ENCODE peak calls at places on chromosomes 3 and 15, in four cellular contexts. X, B, V and D are unnamed samples. For H3K27me3, the result is how much of the 10 kb centered on the place peaks cover.

GRCh38 chr15:75578206-75578947 is 738 bp downstream of the PTPN9 start:
- DNase-seq in X (no peak), B (peak), V (peak), D (no peak)

GRCh38 chr15:57183041-57183440 is 193.3 kb upstream of the CGNL1 start:
- DNase-seq in X (no peak), B (no peak), V (no peak), D (no peak)

GRCh38 chr3:185750015-185750414 is 74.8 kb downstream of the IGF2BP2 start:
- DNase-seq in X (no peak), B (no peak), V (no peak), D (no peak)

GRCh38 chr3:25962255-25962654 is 172.4 kb downstream of the OXSM start:
- DNase-seq in X (no peak), B (no peak), V (no peak), D (no peak)

GRCh38 chr3:71244153-71245051 is 339.1 kb downstream of the FOXP1 start:
- DNase-seq in X (no peak), B (no peak), V (no peak), D (peak)

GRCh38 chr3:79297242-79297641 is 470.6 kb downstream of the ROBO1 start:
- DNase-seq in X (no peak), B (no peak), V (no peak), D (peak)

GRCh38 chr15:83283813-83284562 is 476 bp downstream of the BNC1 start:
- DNase-seq in X (peak), B (peak), V (no peak), D (no peak)

GRCh38 chr3:141646760-141647561 is 91.1 kb upstream of the RNF7 start:
- DNase-seq in X (no peak), B (no peak), V (no peak), D (peak)

GRCh38 chr3:155934215-155934614 is 63.8 kb downstream of the GMPS start:
- DNase-seq in X (no peak), B (no peak), V (no peak), D (no peak)

GRCh38 chr15:65414841-65415621 is 7.7 kb downstream of the IGDCC4 start:
- DNase-seq in X (no peak), B (no peak), V (no peak), D (peak)

GRCh38 chr3:70982700-70983140 is 600.8 kb downstream of the FOXP1 start:
- DNase-seq in X (no peak), B (no peak), V (no peak), D (peak)

GRCh38 chr3:29170894-29171582 is 109.8 kb upstream of the RBMS3 start:
- DNase-seq in X (no peak), B (no peak), V (no peak), D (peak)

GRCh38 chr15:27358751-27359434 is 387.9 kb downstream of the GABRG3 start:
- DNase-seq in X (peak), B (peak), V (no peak), D (no peak)

GRCh38 chr3:182083112-182083511 is 371.4 kb downstream of the SOX2 start:
- DNase-seq in X (no peak), B (no peak), V (no peak), D (no peak)

GRCh38 chr3:41808152-41808551 is 153.8 kb downstream of the ULK4 start:
- DNase-seq in X (no peak), B (no peak), V (no peak), D (peak)

GRCh38 chr3:12948371-12948770 is 107.0 kb upstream of the RPL32 start:
- DNase-seq in X (no peak), B (no peak), V (no peak), D (peak)

GRCh38 chr15:77636209-77636608 is 3.5 kb upstream of the LINGO1 start:
- DNase-seq in X (no peak), B (no peak), V (no peak), D (no peak)

GRCh38 chr3:38334656-38335055 is 11.9 kb upstream of the XYLB start:
- DNase-seq in X (peak), B (no peak), V (no peak), D (no peak)

GRCh38 chr3:172536993-172537419 is 13.8 kb upstream of the TNFSF10 start:
- DNase-seq in X (no peak), B (no peak), V (no peak), D (no peak)

DNA sequence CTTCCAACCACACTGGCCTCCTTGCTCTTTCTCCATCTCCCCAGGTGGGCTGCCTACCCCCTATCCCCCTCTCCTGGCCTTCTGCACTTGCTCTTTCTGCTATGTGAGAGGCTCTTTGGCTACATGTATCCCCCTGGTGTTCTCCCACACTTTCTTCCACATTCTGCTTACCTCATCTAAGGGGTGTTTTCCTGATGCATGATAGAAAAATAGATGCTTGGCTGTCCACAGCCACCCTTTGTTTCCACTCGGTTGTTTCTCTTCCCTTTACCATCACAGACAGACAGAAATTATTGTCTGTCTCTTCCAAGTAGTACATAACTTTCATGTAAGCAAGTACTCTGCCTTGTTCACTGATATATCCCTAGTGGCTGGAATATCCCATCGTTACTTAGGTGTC is 39.2 kb downstream of the MCTP2 start:
- DNase-seq in X (no peak), B (no peak), V (no peak), D (no peak)
- H3K27ac ChIP-seq in X (no peak), B (no peak), V (no peak), D (no peak)

GRCh38 chr15:59991919-59992318 is 12.2 kb upstream of the FOXB1 start:
- DNase-seq in X (no peak), B (no peak), V (no peak), D (no peak)
- TF ChIP-seq CTCF in X (no peak), B (no peak), V (no peak), D (no peak)

GRCh38 chr3:150828997-150829396 is 66.0 kb upstream of the SIAH2 start:
- DNase-seq in X (peak), B (no peak), V (no peak), D (no peak)
- H3K27me3 ChIP-seq in X (under half), B (under half), V (under half), D (under half)

GRCh38 chr3:42980209-42980608 is 1.1 kb downstream of the GASK1A start:
- DNase-seq in X (no peak), B (no peak), V (no peak), D (no peak)

GRCh38 chr3:42983927-42984326 is 4.8 kb downstream of the GASK1A start:
- DNase-seq in X (no peak), B (no peak), V (no peak), D (no peak)

GRCh38 chr3:42979044-42979962 is at the start of gene GASK1A:
- DNase-seq in X (no peak), B (peak), V (peak), D (no peak)

GRCh38 chr3:42982645-42983412 is 3.7 kb downstream of the GASK1A start:
- DNase-seq in X (no peak), B (no peak), V (no peak), D (no peak)

DNA sequence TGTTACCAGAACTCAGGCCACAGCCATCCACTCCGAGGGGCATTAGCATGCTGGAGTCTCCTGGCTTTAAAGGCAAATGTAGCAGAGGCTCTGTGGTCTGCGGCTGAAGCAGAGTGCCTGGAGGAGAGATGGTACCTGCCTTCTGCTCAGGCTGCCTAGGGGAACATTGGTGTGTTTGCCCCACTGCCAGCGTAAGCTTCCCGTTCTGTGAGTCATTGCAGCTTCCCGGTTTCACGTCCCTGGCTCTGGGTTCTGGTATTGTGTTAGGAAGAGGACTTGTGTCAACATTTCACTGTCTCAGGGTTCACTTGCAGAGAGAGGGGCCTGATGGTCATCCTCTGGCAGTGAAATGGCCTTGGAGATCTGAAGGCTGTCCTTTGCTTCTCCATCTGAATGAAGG is 1.8 kb downstream of the GASK1A start:
- DNase-seq in X (no peak), B (no peak), V (no peak), D (no peak)
- H3K27ac ChIP-seq in X (peak), B (no peak), V (no peak), D (no peak)

GRCh38 chr3:53846851-53847155 is 435 bp downstream of the IL17RB start:
- DNase-seq in X (no peak), B (no peak), V (no peak), D (no peak)
- TF ChIP-seq CTCF in X (no peak), B (no peak), V (no peak), D (no peak)

DNA sequence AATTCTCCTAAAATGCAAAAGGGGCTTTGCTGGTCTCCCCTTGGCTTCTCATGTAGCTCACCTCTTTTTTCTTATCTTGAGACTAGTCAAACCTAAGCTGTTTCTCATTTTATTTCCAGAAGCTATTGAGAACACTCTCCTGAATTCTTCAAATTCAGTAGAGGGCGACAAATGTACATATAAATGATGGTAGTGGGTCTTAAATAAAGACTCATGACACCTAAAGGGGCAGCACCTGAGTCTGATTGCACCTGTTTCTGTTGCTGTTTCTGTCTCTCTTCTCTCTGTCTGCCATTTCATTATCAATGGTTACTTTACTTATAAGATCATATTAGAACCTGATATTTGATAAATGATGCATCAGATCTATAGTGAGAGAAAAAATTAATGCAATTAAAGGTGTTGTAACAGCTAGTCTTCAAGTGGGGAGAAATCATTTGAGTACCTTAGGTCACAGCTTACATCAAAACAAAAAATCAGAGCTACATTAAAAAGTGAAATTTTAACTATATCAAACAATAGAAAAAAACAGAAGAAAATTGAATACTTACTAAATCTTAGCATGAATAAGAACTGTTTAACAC is 7.0 kb downstream of the ADIPOQ start:
- DNase-seq in X (peak), B (no peak), V (no peak), D (no peak)
- H3K27me3 ChIP-seq in X (under half), B (under half), V (under half), D (under half)

DNA sequence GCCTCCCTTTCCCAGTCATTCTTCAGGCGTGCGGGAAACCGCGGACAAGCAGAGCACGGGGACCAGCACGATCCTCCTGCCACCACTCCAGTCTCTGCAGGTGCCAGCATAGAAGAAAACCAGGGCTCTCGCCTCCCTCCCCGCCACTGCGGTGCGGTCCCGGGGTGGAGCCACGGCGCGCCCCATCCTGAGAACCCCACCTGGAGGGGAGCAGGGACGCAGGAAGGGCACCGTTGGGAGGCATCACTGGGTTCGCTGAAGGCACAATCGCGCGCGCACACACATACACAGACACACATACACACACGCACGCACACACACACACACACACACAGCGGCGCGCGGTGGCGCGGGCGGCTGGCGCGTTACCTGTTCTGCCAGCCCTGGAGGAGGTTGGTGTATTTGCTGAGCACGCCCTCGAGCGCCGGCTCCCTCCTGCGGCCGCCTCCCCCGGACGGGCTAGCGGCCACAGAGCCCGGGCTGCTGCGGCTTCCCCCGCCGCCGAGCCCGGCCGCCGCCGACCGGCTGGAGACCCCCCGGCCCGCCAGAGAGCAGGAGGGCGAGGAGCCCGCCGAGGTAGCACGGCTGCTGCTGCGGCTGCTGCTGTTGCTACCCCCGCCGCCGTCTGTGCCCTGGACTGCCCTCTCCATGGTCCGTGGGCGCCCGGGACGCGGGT is 394 bp downstream of the OSBPL10 start:
- DNase-seq in X (no peak), B (peak), V (peak), D (no peak)
- H3K27ac ChIP-seq in X (peak), B (peak), V (no peak), D (peak)

DNA sequence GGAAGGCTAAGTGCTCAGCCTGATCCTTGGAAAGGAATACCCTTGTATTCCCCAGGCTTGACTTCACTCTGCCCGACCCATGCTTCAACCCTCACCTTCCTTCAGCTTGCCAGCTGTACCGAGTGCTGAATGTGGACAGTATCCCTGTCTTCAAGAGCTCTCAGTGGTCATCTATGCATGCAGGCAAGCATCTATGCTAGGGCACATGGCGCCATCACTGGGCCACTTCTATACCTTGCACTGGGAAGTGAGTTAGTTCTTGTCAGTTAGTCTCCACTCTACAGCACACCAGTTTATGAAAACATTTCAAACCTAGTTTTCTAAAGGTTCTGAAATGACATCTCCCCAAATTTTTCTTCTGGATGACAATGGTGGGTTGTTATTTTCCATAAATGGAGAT is 82.0 kb upstream of the MYRIP start:
- DNase-seq in X (no peak), B (no peak), V (no peak), D (no peak)
- TF ChIP-seq CTCF in X (no peak), B (no peak), V (no peak), D (no peak)